ENCODE peak calls at places on chromosome 14, in six cellular contexts. W is cardiac fibroblast; B is fibroblast of pulmonary artery; T is CD4-positive, alpha-beta T cell; C is GM20000; S is pancreas. J is an unnamed sample.

GRCh38 chr14:75335588-75335987 is 57.0 kb downstream of the FOS start:
- DNase-seq in W (no peak), B (no peak), T (no peak), C (no peak), S (no peak), J (no peak)

GRCh38 chr14:53840444-53840843 is 116.2 kb downstream of the BMP4 start:
- DNase-seq in W (peak), B (peak), T (no peak), C (no peak), S (no peak), J (no peak)

GRCh38 chr14:59688224-59689170 is 111.9 kb upstream of the CCDC175 start:
- DNase-seq in W (peak), B (peak), T (peak), C (peak), S (no peak), J (peak)

GRCh38 chr14:100576091-100577085 is 10.8 kb downstream of the BEGAIN start:
- DNase-seq in W (no peak), B (no peak), T (no peak), C (no peak), S (peak), J (no peak)

GRCh38 chr14:68089146-68089715 is 269.7 kb downstream of the RAD51B start:
- DNase-seq in W (peak), B (peak), T (no peak), C (no peak), S (no peak), J (no peak)

GRCh38 chr14:105171004-105171673 is 2.6 kb upstream of the JAG2 start:
- DNase-seq in W (no peak), B (no peak), T (no peak), C (no peak), S (no peak), J (no peak)

GRCh38 chr14:105480807-105481801 is 5.6 kb upstream of the CRIP1 start:
- DNase-seq in W (peak), B (peak), T (peak), C (peak), S (peak), J (peak)

GRCh38 chr14:67668559-67668958 is 5.9 kb downstream of the VTI1B start:
- DNase-seq in W (no peak), B (no peak), T (no peak), C (no peak), S (no peak), J (no peak)

GRCh38 chr14:51564986-51565604 is 86.6 kb upstream of the FRMD6 start:
- DNase-seq in W (no peak), B (no peak), T (no peak), C (no peak), S (no peak), J (no peak)

GRCh38 chr14:74062809-74063150 is 21.5 kb downstream of the ALDH6A1 start:
- DNase-seq in W (no peak), B (no peak), T (no peak), C (no peak), S (no peak), J (no peak)

GRCh38 chr14:59347511-59347900 is 117.7 kb downstream of the GPR135 start:
- DNase-seq in W (no peak), B (no peak), T (no peak), C (no peak), S (no peak), J (no peak)

GRCh38 chr14:61321385-61322010 is at the start of gene PRKCH:
- DNase-seq in W (peak), B (peak), T (peak), C (peak), S (peak), J (peak)

GRCh38 chr14:105473033-105473676 is 1.5 kb upstream of the CRIP2 start:
- DNase-seq in W (no peak), B (no peak), T (no peak), C (no peak), S (no peak), J (no peak)

GRCh38 chr14:100816950-100817901 is 8.7 kb upstream of the MEG3 start:
- DNase-seq in W (no peak), B (no peak), T (no peak), C (no peak), S (no peak), J (no peak)

GRCh38 chr14:39217214-39217879 is 16.4 kb upstream of the MIA2 start:
- DNase-seq in W (peak), B (no peak), T (no peak), C (no peak), S (no peak), J (no peak)

GRCh38 chr14:104643306-104643705 is 38.7 kb upstream of the TMEM179 start:
- DNase-seq in W (no peak), B (no peak), T (no peak), C (no peak), S (no peak), J (no peak)

GRCh38 chr14:74882103-74882920 is 596 bp downstream of the DLST start:
- DNase-seq in W (peak), B (peak), T (peak), C (no peak), S (no peak), J (no peak)

GRCh38 chr14:76267322-76268012 is 108.5 kb upstream of the ESRRB start:
- DNase-seq in W (peak), B (peak), T (no peak), C (no peak), S (peak), J (peak)

GRCh38 chr14:67999290-67999689 is 179.7 kb downstream of the RAD51B start:
- DNase-seq in W (peak), B (peak), T (no peak), C (no peak), S (no peak), J (no peak)

GRCh38 chr14:60226296-60226695 is 22.7 kb upstream of the PPM1A start:
- DNase-seq in W (no peak), B (no peak), T (no peak), C (no peak), S (no peak), J (no peak)

GRCh38 chr14:59395672-59396071 is 69.5 kb downstream of the GPR135 start:
- DNase-seq in W (peak), B (no peak), T (no peak), C (no peak), S (no peak), J (no peak)

GRCh38 chr14:96614528-96614927 is 112.3 kb downstream of the PAPOLA start:
- DNase-seq in W (no peak), B (no peak), T (no peak), C (no peak), S (no peak), J (no peak)

GRCh38 chr14:75401356-75401755 is 26.5 kb upstream of the JDP2 start:
- DNase-seq in W (peak), B (peak), T (no peak), C (no peak), S (no peak), J (no peak)

GRCh38 chr14:30994681-30995620 is 30.5 kb upstream of the AP4S1 start:
- DNase-seq in W (peak), B (peak), T (no peak), C (no peak), S (no peak), J (no peak)

GRCh38 chr14:105885561-105886320 is 359.4 kb downstream of the TMEM121 start:
- DNase-seq in W (no peak), B (no peak), T (no peak), C (no peak), S (peak), J (peak)

GRCh38 chr14:22752422-22752821 is 14.1 kb upstream of the OXA1L start:
- DNase-seq in W (no peak), B (no peak), T (no peak), C (no peak), S (no peak), J (no peak)

GRCh38 chr14:32004300-32004699 is 72.8 kb upstream of the ARHGAP5 start:
- DNase-seq in W (peak), B (peak), T (no peak), C (no peak), S (no peak), J (no peak)

GRCh38 chr14:75142494-75142893 is 15.6 kb upstream of the NEK9 start:
- DNase-seq in W (no peak), B (no peak), T (no peak), C (no peak), S (no peak), J (no peak)

GRCh38 chr14:71720978-71721624 is 211.1 kb upstream of the RGS6 start:
- DNase-seq in W (peak), B (peak), T (no peak), C (peak), S (no peak), J (no peak)

GRCh38 chr14:70692210-70692609 is 50.5 kb downstream of the TTC9 start:
- DNase-seq in W (no peak), B (no peak), T (no peak), C (no peak), S (no peak), J (no peak)

GRCh38 chr14:71398450-71398849 is 491.2 kb downstream of the PCNX1 start:
- DNase-seq in W (no peak), B (no peak), T (no peak), C (no peak), S (no peak), J (no peak)

GRCh38 chr14:20614038-20614840 is 23.1 kb upstream of the RNASE12 start:
- DNase-seq in W (peak), B (peak), T (peak), C (no peak), S (no peak), J (no peak)

GRCh38 chr14:75022655-75023054 is 19.9 kb downstream of the EIF2B2 start:
- DNase-seq in W (peak), B (peak), T (no peak), C (no peak), S (no peak), J (no peak)

GRCh38 chr14:89383171-89383845 is 33.7 kb downstream of the FOXN3 start:
- DNase-seq in W (no peak), B (no peak), T (no peak), C (no peak), S (no peak), J (no peak)

DNA sequence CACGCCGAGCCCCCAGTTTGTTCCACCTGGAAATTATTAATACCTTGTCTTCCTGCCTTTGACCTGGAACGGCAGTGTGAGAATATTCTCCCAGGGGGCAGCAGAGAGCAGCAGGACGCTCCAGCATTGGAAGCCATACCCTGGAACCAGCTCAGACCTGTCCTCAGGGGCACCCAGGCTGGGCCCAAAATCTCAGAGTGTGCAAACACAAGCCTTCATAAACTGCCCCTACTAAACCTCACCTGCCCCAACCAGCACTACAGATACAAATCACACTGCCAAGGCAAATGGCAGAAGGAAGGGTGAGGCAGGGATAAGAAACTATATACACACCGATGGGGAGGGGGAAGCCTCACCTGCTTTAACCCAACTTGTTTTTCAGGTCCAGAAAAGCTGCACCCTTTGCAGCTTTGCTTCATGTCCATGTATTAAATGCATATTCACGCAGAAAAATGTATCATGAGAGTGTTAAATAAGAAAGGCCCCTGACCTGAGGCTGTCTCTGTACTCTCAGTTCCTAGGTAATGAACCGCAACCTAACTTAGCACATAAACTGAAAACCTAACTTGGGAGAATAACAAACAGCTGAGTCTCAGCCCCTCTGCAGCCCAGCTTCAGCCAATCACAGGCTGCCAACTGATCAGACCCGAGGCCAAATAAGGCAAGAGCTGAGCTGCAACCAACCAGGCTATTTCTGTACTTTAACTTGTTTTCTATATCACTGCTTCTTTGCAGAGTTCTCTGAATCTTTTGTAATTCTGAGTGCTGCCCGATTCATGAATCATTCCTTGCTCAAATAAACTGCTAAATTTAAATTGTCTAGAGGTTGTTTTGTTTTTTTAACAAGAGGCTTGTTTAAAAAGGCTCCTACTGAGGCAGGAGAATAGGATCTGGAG is 130.1 kb downstream of the SPTSSA start:
- DNase-seq in W (peak), B (peak), T (peak), C (peak), S (peak), J (peak)
- TF ChIP-seq CTCF in W (peak), B (peak), T (peak), C (peak), S (peak), J (peak)

GRCh38 chr14:56244138-56244789 is 126.1 kb downstream of the PELI2 start:
- DNase-seq in W (peak), B (peak), T (no peak), C (no peak), S (no peak), J (no peak)

GRCh38 chr14:56243110-56243509 is 124.9 kb downstream of the PELI2 start:
- DNase-seq in W (no peak), B (no peak), T (no peak), C (no peak), S (no peak), J (no peak)

GRCh38 chr14:56248442-56248841 is 130.2 kb downstream of the PELI2 start:
- DNase-seq in W (no peak), B (no peak), T (no peak), C (no peak), S (no peak), J (no peak)

GRCh38 chr14:56247495-56248087 is 129.4 kb downstream of the PELI2 start:
- DNase-seq in W (peak), B (peak), T (no peak), C (no peak), S (no peak), J (no peak)
- TF ChIP-seq CTCF in W (peak), B (peak), T (no peak), C (no peak), S (peak), J (peak)

DNA sequence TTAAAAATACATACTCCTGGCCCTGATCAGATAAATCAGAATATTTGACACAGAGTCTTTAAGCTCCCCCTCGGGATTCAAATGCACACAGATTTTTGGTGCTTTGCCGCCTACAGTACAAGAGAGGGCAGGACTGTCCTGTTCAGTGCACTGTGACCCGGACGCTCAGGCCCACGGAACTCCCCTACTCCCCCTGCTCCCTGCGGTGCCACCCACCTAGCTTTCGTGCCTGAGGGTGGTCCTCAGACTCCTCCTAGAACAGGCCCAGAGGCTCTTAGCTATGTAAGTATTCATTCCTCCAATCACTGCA is 13.7 kb upstream of the SERPINA3 start:
- DNase-seq in W (no peak), B (no peak), T (no peak), C (no peak), S (no peak), J (no peak)
- TF ChIP-seq CTCF in W (no peak), B (no peak), T (no peak), C (no peak), S (no peak), J (no peak)

DNA sequence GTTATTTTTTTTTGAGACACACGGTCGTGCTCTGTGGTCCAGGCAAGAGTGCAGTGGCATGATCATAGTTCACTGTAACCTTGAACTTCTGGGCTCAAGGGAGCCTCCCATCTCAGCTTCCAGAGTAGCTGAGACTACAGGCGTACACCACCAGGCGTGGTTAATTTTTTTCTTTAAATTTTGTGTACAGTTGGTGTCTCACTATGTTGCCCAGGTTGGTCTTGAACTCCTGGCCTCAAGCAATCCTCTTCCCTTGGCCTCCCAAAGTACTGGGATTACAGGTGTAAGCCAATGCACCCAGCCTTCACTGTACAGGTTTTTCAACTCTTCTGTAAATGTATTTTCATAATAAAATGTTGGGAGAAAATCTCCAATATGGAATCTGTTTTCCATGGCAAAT is 5.7 kb upstream of the KLC1 start:
- DNase-seq in W (no peak), B (no peak), T (no peak), C (no peak), S (no peak), J (no peak)
- TF ChIP-seq CTCF in W (no peak), B (no peak), T (no peak), C (no peak), S (no peak), J (no peak)

GRCh38 chr14:80781968-80782367 is 159.6 kb downstream of the CEP128 start:
- DNase-seq in W (peak), B (peak), T (no peak), C (no peak), S (no peak), J (no peak)

GRCh38 chr14:80787876-80788275 is 153.7 kb downstream of the CEP128 start:
- DNase-seq in W (no peak), B (no peak), T (no peak), C (no peak), S (no peak), J (no peak)

GRCh38 chr14:80784824-80785223 is 156.7 kb downstream of the CEP128 start:
- DNase-seq in W (peak), B (peak), T (no peak), C (no peak), S (no peak), J (no peak)
- TF ChIP-seq CTCF in W (no peak), B (peak), T (no peak), C (no peak), S (no peak), J (no peak)

J was measured in GM10248.